ENCODE peak calls at places on chromosome 2, in eight cellular contexts. H is heart right ventricle, T is neural progenitor cell, L is cardiac muscle cell, B is upper lobe of right lung, M is astrocyte, K is bronchial epithelial cell, Y is right lobe of liver. I is an unnamed sample.

GRCh38 chr2:69036926-69037325 is 23.9 kb downstream of the ANTXR1 start:
- DNase-seq in H (no peak), B (no peak), L (no peak), T (no peak), Y (no peak), M (peak; percentile 87), K (no peak), I (no peak)

GRCh38 chr2:100166701-100167100 is 24.3 kb upstream of the AFF3 start:
- DNase-seq in M (no peak), T (no peak), H (no peak), K (no peak), B (no peak), Y (no peak), L (no peak), I (no peak)

GRCh38 chr2:230908094-230908594 is 16.9 kb downstream of the GPR55 start:
- DNase-seq in B (peak; percentile 46), H (no peak), M (no peak), Y (no peak), L (no peak), K (no peak), T (no peak), I (no peak)

GRCh38 chr2:195520671-195521155 is 136.3 kb upstream of the SLC39A10 start:
- DNase-seq in M (peak; percentile 97), Y (no peak), B (no peak), K (peak; percentile 71), H (no peak), T (no peak), L (peak; percentile 30), I (no peak)

GRCh38 chr2:195382186-195382585 is 274.8 kb upstream of the SLC39A10 start:
- DNase-seq in T (no peak), Y (no peak), H (no peak), L (no peak), B (no peak), M (no peak), K (no peak), I (no peak)

GRCh38 chr2:19883971-19884720 is 17.6 kb downstream of the TTC32 start:
- DNase-seq in L (no peak), K (no peak), Y (no peak), T (no peak), H (no peak), M (no peak), B (no peak), I (peak; percentile 34)

GRCh38 chr2:198880986-198881385 is 576.8 kb downstream of the SATB2 start:
- DNase-seq in Y (no peak), T (no peak), M (peak; percentile 54), K (no peak), L (no peak), B (no peak), H (no peak), I (no peak)

GRCh38 chr2:27647737-27648136 is 15.7 kb downstream of the SUPT7L start:
- DNase-seq in Y (no peak), K (no peak), M (no peak), B (no peak), T (no peak), H (no peak), L (no peak), I (no peak)

GRCh38 chr2:135494503-135494902 is 36.5 kb downstream of the ZRANB3 start:
- DNase-seq in L (no peak), B (no peak), Y (no peak), T (no peak), M (no peak), H (no peak), K (peak; percentile 25), I (no peak)

GRCh38 chr2:108909917-108910515 is 79.0 kb downstream of the EDAR start:
- DNase-seq in B (peak; percentile 35), Y (no peak), T (no peak), K (no peak), L (no peak), H (no peak), M (no peak), I (peak; percentile 34)

GRCh38 chr2:47072018-47072691 is 83.0 kb downstream of the STPG4 start:
- DNase-seq in K (no peak), M (peak; percentile 97), T (peak; percentile 70), L (no peak), B (peak; percentile 85), H (peak; percentile 87), Y (peak; percentile 62), I (peak; percentile 93)

GRCh38 chr2:197090713-197091367 is 164.3 kb upstream of the PGAP1 start:
- DNase-seq in Y (no peak), H (no peak), K (no peak), B (no peak), T (no peak), L (no peak), M (no peak), I (no peak)

GRCh38 chr2:128475427-128476211 is 157.0 kb upstream of the HS6ST1 start:
- DNase-seq in Y (no peak), B (peak; percentile 48), H (no peak), M (no peak), K (no peak), L (no peak), T (peak; percentile 1), I (peak; percentile 54)

GRCh38 chr2:133641497-133641896 is 73.2 kb upstream of the NCKAP5 start:
- DNase-seq in H (no peak), Y (peak; percentile 21), L (no peak), T (peak; percentile 16), K (peak; percentile 99), B (peak; percentile 58), M (no peak), I (no peak)

GRCh38 chr2:105102001-105102400 is 64.1 kb downstream of the MRPS9 start:
- DNase-seq in M (no peak), T (no peak), H (no peak), B (no peak), Y (no peak), L (no peak), K (no peak), I (no peak)

GRCh38 chr2:105103481-105103880 is 65.6 kb downstream of the MRPS9 start:
- DNase-seq in H (no peak), L (no peak), K (no peak), B (no peak), M (no peak), T (peak; percentile 39), Y (no peak), I (no peak)

GRCh38 chr2:105102963-105103421 is 65.1 kb downstream of the MRPS9 start:
- DNase-seq in H (no peak), M (peak; percentile 91), T (peak; percentile 57), B (no peak), L (peak; percentile 85), Y (no peak), K (peak; percentile 65), I (no peak)

GRCh38 chr2:105099153-105099552 is 61.3 kb downstream of the MRPS9 start:
- DNase-seq in K (no peak), Y (no peak), B (no peak), H (no peak), M (no peak), T (no peak), L (no peak), I (no peak)

DNA sequence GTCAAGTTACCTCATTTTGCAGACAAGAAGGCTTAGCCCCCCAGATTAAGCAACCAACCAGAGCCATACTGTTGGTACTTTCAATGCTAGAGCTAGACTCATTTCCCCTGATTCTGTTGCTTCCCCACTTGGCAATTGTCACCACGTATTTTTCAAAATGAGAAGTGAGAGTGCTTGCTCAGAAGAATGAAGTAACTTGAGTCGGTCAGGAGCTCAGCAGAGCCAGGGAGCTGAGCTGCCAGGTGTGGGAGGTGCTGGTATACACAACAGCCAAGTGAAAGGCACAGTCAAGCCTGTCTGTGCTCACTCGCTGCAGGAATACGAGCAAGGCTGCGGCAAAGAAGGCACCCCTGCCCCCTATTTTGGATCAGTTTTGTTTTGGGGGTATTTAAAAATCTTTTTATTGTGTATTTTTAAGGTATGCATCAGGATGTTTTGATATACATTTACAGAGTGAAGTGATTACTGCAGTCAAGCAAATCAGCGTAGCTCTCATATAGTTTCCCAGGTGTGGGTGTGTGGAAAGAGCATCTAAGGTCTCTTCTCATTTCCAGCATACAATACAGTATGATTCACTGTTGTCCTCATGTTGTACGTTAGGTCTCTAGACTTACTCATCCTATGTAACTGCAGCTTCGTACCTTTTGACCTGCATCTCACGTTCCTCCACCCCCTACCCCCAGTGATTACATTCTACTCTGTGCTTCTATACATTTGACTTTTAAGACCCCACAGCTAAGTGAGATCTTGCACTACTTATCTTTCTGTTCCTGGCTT is 62.4 kb downstream of the MRPS9 start:
- DNase-seq in M (no peak), B (no peak), K (peak; percentile 46), Y (no peak), H (no peak), T (no peak), L (no peak), I (no peak)
- H3K4me3 ChIP-seq in M (no peak overlapping the region), B (no peak overlapping the region), K (no peak overlapping the region), Y (no peak overlapping the region), H (no peak overlapping the region), T (no peak overlapping the region), L (no peak overlapping the region), I (no peak overlapping the region)

DNA sequence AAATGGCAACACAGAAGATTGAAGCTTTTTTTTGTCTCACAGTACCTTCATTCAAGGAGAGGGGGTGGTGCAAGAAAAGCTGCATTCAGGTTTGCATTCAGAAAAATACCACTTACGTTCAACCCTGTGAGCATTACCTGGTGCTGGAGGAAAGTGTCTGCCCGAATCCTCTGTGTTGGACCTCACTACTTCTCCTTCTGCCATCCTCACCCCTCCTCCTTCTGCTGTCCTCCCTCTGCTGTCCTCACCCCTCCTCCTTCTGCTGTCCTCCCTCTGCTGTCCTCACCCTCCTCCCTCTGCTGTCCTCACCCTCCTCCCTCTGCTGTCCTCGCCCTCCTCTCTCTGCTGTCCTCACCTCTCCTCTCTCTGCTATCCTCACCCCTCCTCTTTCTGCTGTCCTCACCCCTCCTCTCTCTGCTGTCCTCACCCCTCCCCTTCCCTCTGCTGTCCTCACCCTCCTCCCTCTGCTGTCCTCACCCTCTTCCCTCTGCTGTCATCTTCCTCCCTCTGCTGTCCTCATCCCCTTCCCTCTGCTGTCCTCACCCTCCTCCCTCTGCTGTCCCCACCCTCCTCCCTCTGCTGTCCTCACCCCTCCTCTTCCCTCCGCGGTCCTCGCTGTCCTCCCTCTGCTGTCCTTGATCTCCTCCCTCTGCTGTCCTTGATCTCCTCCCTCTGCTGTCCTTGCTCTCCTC is 11.3 kb downstream of the GAD1 start:
- DNase-seq in B (no peak), L (no peak), Y (no peak), K (no peak), T (no peak), H (no peak), M (no peak), I (no peak)
- H3K27me3 ChIP-seq in B (peaks cover 36% of the 10 kb centered on the region), L (peaks cover 47% of the 10 kb centered on the region), Y (no peaks in the 10 kb centered on the region), K (peaks cover 19% of the 10 kb centered on the region), T (peaks cover 49% of the 10 kb centered on the region), H (peaks cover 3% of the 10 kb centered on the region), M (peaks cover 45% of the 10 kb centered on the region), I (peaks cover 7% of the 10 kb centered on the region)

GRCh38 chr2:95275601-95276243 is 1.5 kb downstream of the PROM2 start:
- DNase-seq in M (peak; percentile 29), K (peak; percentile 38), B (peak; percentile 57), L (no peak), T (no peak), Y (peak; percentile 15), H (no peak), I (no peak)
- H3K4me3 ChIP-seq in M (no peak overlapping the region), K (peak overlapping the region; percentile 54), B (no peak overlapping the region), L (no peak overlapping the region), T (no peak overlapping the region), Y (no peak overlapping the region), H (no peak overlapping the region), I (no peak overlapping the region)

DNA sequence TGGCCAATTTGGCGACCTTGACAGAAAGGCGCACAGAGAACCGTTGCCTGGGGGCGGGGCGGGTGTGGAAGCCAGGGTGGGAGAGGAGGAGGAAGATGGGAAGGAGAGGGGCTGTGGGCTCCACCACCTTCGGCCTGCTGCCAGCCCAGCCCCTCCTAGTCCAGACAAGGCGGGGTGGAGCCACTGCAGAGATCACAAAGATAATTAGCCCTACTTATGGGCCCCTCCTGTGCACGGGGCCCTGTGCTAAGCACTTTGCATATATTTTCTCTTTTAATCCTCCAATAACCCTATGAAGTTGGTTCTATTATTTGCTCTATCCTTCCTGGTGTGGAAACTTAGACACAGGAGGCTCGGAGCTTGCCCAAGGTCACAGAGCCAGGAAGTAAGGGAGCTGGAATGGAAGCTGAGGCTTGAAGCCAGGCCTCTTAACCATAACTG is 13.7 kb upstream of the ECEL1 start:
- DNase-seq in K (no peak), M (no peak), H (no peak), B (no peak), T (no peak), Y (no peak), L (no peak), I (no peak)
- H3K27me3 ChIP-seq in K (peaks cover 33% of the 10 kb centered on the region), M (peaks cover 37% of the 10 kb centered on the region), H (peaks cover 6% of the 10 kb centered on the region), B (peaks cover 33% of the 10 kb centered on the region), T (peaks cover 65% of the 10 kb centered on the region), Y (no peaks in the 10 kb centered on the region), L (peaks cover 36% of the 10 kb centered on the region), I (no peaks in the 10 kb centered on the region)

I was measured in right atrium auricular region.